ENCODE peak calls at places on chromosomes 11 and 22, in seven cellular contexts. One of them, this sample, is unnamed.

GRCh38 chr11:46298699-46299424 is 21.4 kb downstream of the CREB3L1 start:
- DNase-seq in gastrocnemius medialis: no peak
- DNase-seq in omental fat pad: no peak
- DNase-seq in A549: peak; percentile 62
- DNase-seq in fibroblast of lung: peak; percentile 86
- DNase-seq in fibroblast of pulmonary artery: peak; percentile 85
- DNase-seq in kidney: no peak
- DNase-seq in this sample: no peak

GRCh38 chr11:64011371-64011770 is 24.4 kb upstream of the FLRT1 start:
- DNase-seq in omental fat pad: no peak
- DNase-seq in fibroblast of pulmonary artery: no peak
- DNase-seq in gastrocnemius medialis: no peak
- DNase-seq in kidney: no peak
- DNase-seq in A549: no peak
- DNase-seq in fibroblast of lung: no peak
- DNase-seq in this sample: no peak

GRCh38 chr11:59666969-59667368 is 1.9 kb downstream of the PATL1 start:
- DNase-seq in kidney: no peak
- DNase-seq in A549: no peak
- DNase-seq in fibroblast of lung: no peak
- DNase-seq in fibroblast of pulmonary artery: peak; percentile 36
- DNase-seq in gastrocnemius medialis: no peak
- DNase-seq in omental fat pad: no peak
- DNase-seq in this sample: no peak

GRCh38 chr11:59800390-59801037 is 10.1 kb downstream of the MRPL16 start:
- DNase-seq in A549: no peak
- DNase-seq in kidney: no peak
- DNase-seq in gastrocnemius medialis: no peak
- DNase-seq in omental fat pad: no peak
- DNase-seq in fibroblast of pulmonary artery: no peak
- DNase-seq in fibroblast of lung: no peak
- DNase-seq in this sample: no peak

GRCh38 chr11:111540921-111541208 is 345 bp downstream of the LAYN start:
- DNase-seq in kidney: no peak
- DNase-seq in omental fat pad: no peak
- DNase-seq in gastrocnemius medialis: peak; percentile 18
- DNase-seq in A549: no peak
- DNase-seq in fibroblast of pulmonary artery: no peak
- DNase-seq in fibroblast of lung: no peak
- DNase-seq in this sample: peak; percentile 36

GRCh38 chr11:64893194-64894069 is 15.0 kb upstream of the EHD1 start:
- DNase-seq in omental fat pad: no peak
- DNase-seq in A549: peak; percentile 81
- DNase-seq in fibroblast of pulmonary artery: no peak
- DNase-seq in fibroblast of lung: no peak
- DNase-seq in kidney: no peak
- DNase-seq in gastrocnemius medialis: no peak
- DNase-seq in this sample: no peak

GRCh38 chr11:30608534-30608933 is 22.4 kb upstream of the MPPED2 start:
- DNase-seq in kidney: no peak
- DNase-seq in fibroblast of lung: no peak
- DNase-seq in fibroblast of pulmonary artery: no peak
- DNase-seq in A549: no peak
- DNase-seq in gastrocnemius medialis: no peak
- DNase-seq in omental fat pad: no peak
- DNase-seq in this sample: no peak

GRCh38 chr11:126431401-126432064 is 76.0 kb downstream of the ST3GAL4 start:
- DNase-seq in A549: no peak
- DNase-seq in fibroblast of lung: peak; percentile 83
- DNase-seq in kidney: no peak
- DNase-seq in omental fat pad: no peak
- DNase-seq in gastrocnemius medialis: peak; percentile 43
- DNase-seq in fibroblast of pulmonary artery: peak; percentile 75
- DNase-seq in this sample: no peak

GRCh38 chr22:37270928-37271650 is 11.2 kb upstream of the CYTH4 start:
- DNase-seq in fibroblast of pulmonary artery: peak; percentile 39
- DNase-seq in kidney: no peak
- DNase-seq in fibroblast of lung: peak; percentile 72
- DNase-seq in A549: no peak
- DNase-seq in gastrocnemius medialis: no peak
- DNase-seq in omental fat pad: no peak
- DNase-seq in this sample: no peak

GRCh38 chr11:125517116-125517804 is 21.2 kb upstream of the FEZ1 start:
- DNase-seq in kidney: no peak
- DNase-seq in omental fat pad: no peak
- DNase-seq in gastrocnemius medialis: no peak
- DNase-seq in fibroblast of lung: peak; percentile 93
- DNase-seq in fibroblast of pulmonary artery: peak; percentile 90
- DNase-seq in A549: peak; percentile 24
- DNase-seq in this sample: no peak

GRCh38 chr22:20380486-20380885 is 13.5 kb upstream of the ZNF74 start:
- DNase-seq in fibroblast of lung: no peak
- DNase-seq in A549: no peak
- DNase-seq in gastrocnemius medialis: no peak
- DNase-seq in kidney: no peak
- DNase-seq in fibroblast of pulmonary artery: no peak
- DNase-seq in omental fat pad: no peak
- DNase-seq in this sample: no peak

GRCh38 chr22:50576070-50576469 is 2.2 kb downstream of the CPT1B start:
- DNase-seq in kidney: no peak
- DNase-seq in fibroblast of lung: peak; percentile 24
- DNase-seq in A549: peak; percentile 69
- DNase-seq in gastrocnemius medialis: no peak
- DNase-seq in fibroblast of pulmonary artery: peak; percentile 71
- DNase-seq in omental fat pad: no peak
- DNase-seq in this sample: peak; percentile 49

GRCh38 chr11:73830261-73830660 is 42.6 kb downstream of the MRPL48 start:
- DNase-seq in fibroblast of pulmonary artery: no peak
- DNase-seq in gastrocnemius medialis: no peak
- DNase-seq in fibroblast of lung: no peak
- DNase-seq in A549: no peak
- DNase-seq in omental fat pad: no peak
- DNase-seq in kidney: no peak
- DNase-seq in this sample: no peak

GRCh38 chr11:77440678-77441077 is 33.2 kb downstream of the PAK1 start:
- DNase-seq in fibroblast of pulmonary artery: no peak
- DNase-seq in fibroblast of lung: no peak
- DNase-seq in A549: no peak
- DNase-seq in gastrocnemius medialis: no peak
- DNase-seq in omental fat pad: no peak
- DNase-seq in kidney: no peak
- DNase-seq in this sample: no peak

GRCh38 chr11:1876361-1877063 is 15.2 kb downstream of the PRR33 start:
- DNase-seq in A549: peak; percentile 48
- DNase-seq in fibroblast of lung: peak; percentile 21
- DNase-seq in omental fat pad: no peak
- DNase-seq in gastrocnemius medialis: peak; percentile 62
- DNase-seq in kidney: peak; percentile 81
- DNase-seq in fibroblast of pulmonary artery: peak; percentile 73
- DNase-seq in this sample: no peak

GRCh38 chr22:24728790-24729637 is 45.5 kb downstream of the PIWIL3 start:
- DNase-seq in kidney: no peak
- DNase-seq in omental fat pad: no peak
- DNase-seq in A549: no peak
- DNase-seq in fibroblast of pulmonary artery: peak; percentile 93
- DNase-seq in gastrocnemius medialis: no peak
- DNase-seq in fibroblast of lung: peak; percentile 52
- DNase-seq in this sample: no peak

GRCh38 chr11:122556605-122557004 is 98.9 kb upstream of the UBASH3B start:
- DNase-seq in fibroblast of lung: no peak
- DNase-seq in omental fat pad: no peak
- DNase-seq in gastrocnemius medialis: no peak
- DNase-seq in kidney: no peak
- DNase-seq in A549: no peak
- DNase-seq in fibroblast of pulmonary artery: no peak
- DNase-seq in this sample: no peak

GRCh38 chr11:20596629-20597129 is 2.7 kb upstream of the SLC6A5 start:
- DNase-seq in kidney: no peak
- DNase-seq in gastrocnemius medialis: no peak
- DNase-seq in fibroblast of pulmonary artery: no peak
- DNase-seq in fibroblast of lung: no peak
- DNase-seq in omental fat pad: no peak
- DNase-seq in A549: no peak
- DNase-seq in this sample: no peak

GRCh38 chr11:78100276-78101040 is 20.8 kb upstream of the NDUFC2 start:
- DNase-seq in fibroblast of pulmonary artery: no peak
- DNase-seq in kidney: no peak
- DNase-seq in fibroblast of lung: no peak
- DNase-seq in A549: no peak
- DNase-seq in omental fat pad: no peak
- DNase-seq in gastrocnemius medialis: no peak
- DNase-seq in this sample: no peak

GRCh38 chr22:48754611-48755331 is 1072.9 kb downstream of the BRD1 start:
- DNase-seq in fibroblast of lung: no peak
- DNase-seq in kidney: no peak
- DNase-seq in omental fat pad: peak; percentile 7
- DNase-seq in A549: no peak
- DNase-seq in gastrocnemius medialis: no peak
- DNase-seq in fibroblast of pulmonary artery: no peak
- DNase-seq in this sample: no peak

GRCh38 chr22:42389137-42389536 is 43.1 kb downstream of the NFAM1 start:
- DNase-seq in A549: no peak
- DNase-seq in fibroblast of lung: no peak
- DNase-seq in omental fat pad: no peak
- DNase-seq in gastrocnemius medialis: no peak
- DNase-seq in kidney: no peak
- DNase-seq in fibroblast of pulmonary artery: no peak
- DNase-seq in this sample: no peak

GRCh38 chr11:18853086-18853720 is 61.6 kb upstream of the PTPN5 start:
- DNase-seq in kidney: no peak
- DNase-seq in gastrocnemius medialis: no peak
- DNase-seq in fibroblast of lung: peak; percentile 32
- DNase-seq in omental fat pad: no peak
- DNase-seq in A549: peak; percentile 57
- DNase-seq in fibroblast of pulmonary artery: peak; percentile 44
- DNase-seq in this sample: no peak
- TF ChIP-seq CTCF in kidney: peak; percentile 44
- TF ChIP-seq CTCF in gastrocnemius medialis: no peak
- TF ChIP-seq CTCF in fibroblast of lung: peak; percentile 45
- TF ChIP-seq CTCF in omental fat pad: no peak
- TF ChIP-seq CTCF in A549: peak; percentile 58
- TF ChIP-seq CTCF in fibroblast of pulmonary artery: peak; percentile 57
- TF ChIP-seq CTCF in this sample: peak; percentile 16

DNA sequence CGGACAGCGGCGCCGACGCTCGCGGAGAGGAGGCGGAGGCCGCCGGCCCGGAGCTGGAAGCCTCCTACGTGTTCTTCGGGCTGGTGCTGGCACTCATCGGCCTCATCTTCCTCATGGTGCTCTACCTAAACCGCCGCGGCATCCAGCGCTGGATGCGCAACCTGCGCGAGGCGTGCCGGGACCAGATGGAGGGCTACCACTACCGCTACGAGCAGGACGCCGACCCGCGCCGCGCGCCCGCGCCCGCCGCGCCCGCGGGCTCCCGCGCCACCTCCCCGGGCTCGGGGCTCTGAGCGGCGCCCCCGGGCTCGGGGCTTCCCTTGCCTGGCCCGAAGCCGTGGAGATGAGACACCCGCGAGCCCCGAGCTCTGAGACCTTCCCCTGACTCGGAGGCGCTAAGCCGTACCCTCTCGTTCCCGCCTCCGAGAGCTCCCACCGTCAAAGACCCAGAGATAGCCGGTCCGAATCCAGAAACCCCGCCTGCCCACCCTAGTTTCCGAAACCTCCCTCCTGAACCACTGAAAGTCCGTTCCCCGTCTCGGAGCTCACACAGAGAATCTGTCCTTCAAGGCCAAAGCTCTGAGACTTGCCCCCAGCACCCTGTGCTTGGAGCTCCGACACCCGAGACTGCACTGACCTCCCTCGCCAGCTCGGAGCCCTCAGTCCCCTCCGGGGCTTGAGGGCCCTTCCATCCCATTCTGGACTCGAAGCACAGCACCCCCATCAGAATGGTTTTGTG is 1.5 kb downstream of the TPBGL start:
- DNase-seq in fibroblast of pulmonary artery: no peak
- DNase-seq in fibroblast of lung: no peak
- DNase-seq in kidney: no peak
- DNase-seq in omental fat pad: no peak
- DNase-seq in A549: no peak
- DNase-seq in gastrocnemius medialis: no peak
- DNase-seq in this sample: peak; percentile 41
- TF ChIP-seq CTCF in fibroblast of pulmonary artery: no peak
- TF ChIP-seq CTCF in fibroblast of lung: no peak
- TF ChIP-seq CTCF in kidney: no peak
- TF ChIP-seq CTCF in omental fat pad: no peak
- TF ChIP-seq CTCF in A549: peak; percentile 5
- TF ChIP-seq CTCF in gastrocnemius medialis: no peak
- TF ChIP-seq CTCF in this sample: no peak

DNA sequence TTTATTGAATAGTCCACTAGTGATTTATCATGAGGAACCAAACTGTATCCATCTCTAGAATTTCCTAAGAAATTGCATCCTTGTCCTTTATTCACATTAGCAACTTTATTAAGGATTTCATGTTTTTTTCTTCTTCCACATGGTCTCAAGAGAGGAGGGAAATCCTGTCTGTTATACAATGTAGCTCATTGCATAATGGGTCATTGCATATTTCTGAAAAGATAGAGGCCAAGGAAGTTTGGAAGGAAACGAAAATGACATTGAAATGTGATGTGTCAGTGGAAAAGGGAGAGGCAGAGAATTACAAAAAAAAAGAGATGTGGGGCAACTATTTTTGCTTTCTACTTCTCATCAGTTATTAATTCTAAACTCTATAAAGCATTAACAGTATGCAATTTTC is 353.1 kb downstream of the METTL15 start:
- DNase-seq in omental fat pad: no peak
- DNase-seq in gastrocnemius medialis: no peak
- DNase-seq in kidney: no peak
- DNase-seq in A549: no peak
- DNase-seq in fibroblast of pulmonary artery: peak; percentile 80
- DNase-seq in fibroblast of lung: peak; percentile 54
- DNase-seq in this sample: no peak
- TF ChIP-seq CTCF in omental fat pad: no peak
- TF ChIP-seq CTCF in gastrocnemius medialis: no peak
- TF ChIP-seq CTCF in kidney: no peak
- TF ChIP-seq CTCF in A549: no peak
- TF ChIP-seq CTCF in fibroblast of pulmonary artery: no peak
- TF ChIP-seq CTCF in fibroblast of lung: no peak
- TF ChIP-seq CTCF in this sample: no peak

DNA sequence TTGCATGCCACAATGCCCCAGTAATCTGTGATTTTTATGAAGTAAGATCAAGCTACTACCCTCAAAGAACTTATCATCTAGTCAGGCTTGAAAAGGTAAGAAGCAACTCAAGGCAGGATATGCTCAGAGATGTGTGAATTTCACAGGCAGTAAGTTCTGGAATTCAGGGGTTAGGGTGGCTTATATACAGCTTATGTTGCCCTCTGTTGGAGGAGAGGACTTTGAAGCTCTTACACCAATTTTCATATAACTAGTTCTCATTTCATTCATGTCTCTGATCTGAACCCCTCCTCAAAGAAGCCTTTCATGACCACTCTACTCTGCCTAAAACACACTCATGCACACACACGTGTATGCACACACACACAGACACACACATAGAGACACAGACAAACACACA is 220.5 kb upstream of the ZBED5 start:
- DNase-seq in omental fat pad: no peak
- DNase-seq in fibroblast of lung: no peak
- DNase-seq in gastrocnemius medialis: no peak
- DNase-seq in A549: peak; percentile 40
- DNase-seq in fibroblast of pulmonary artery: peak; percentile 20
- DNase-seq in kidney: no peak
- DNase-seq in this sample: no peak
- TF ChIP-seq CTCF in omental fat pad: no peak
- TF ChIP-seq CTCF in fibroblast of lung: peak; percentile 25
- TF ChIP-seq CTCF in gastrocnemius medialis: peak; percentile 9
- TF ChIP-seq CTCF in A549: peak; percentile 21
- TF ChIP-seq CTCF in fibroblast of pulmonary artery: no peak
- TF ChIP-seq CTCF in kidney: no peak
- TF ChIP-seq CTCF in this sample: no peak